ENCODE peak calls at places on chromosomes 1 and 21, in five cellular contexts. H is HCT116, U is IMR-90, T is H9, L is fibroblast of lung. J is an unnamed sample.
A peak's percentile ranks its signal among the peaks of the same experiment; 100 is the strongest.

GRCh38 chr1:116902718-116903390 is 6.9 kb upstream of the PTGFRN start:
- DNase-seq in H (no peak), U (no peak), T (no peak), L (no peak), J (no peak)

GRCh38 chr1:1031659-1032245 is 11.8 kb downstream of the AGRN start:
- DNase-seq in H (no peak), U (no peak), T (no peak), L (no peak), J (no peak)

GRCh38 chr1:39940980-39941871 is 13.7 kb upstream of the MFSD2A start:
- DNase-seq in H (no peak), U (no peak), T (no peak), L (no peak), J (no peak)

GRCh38 chr1:52460686-52461085 is 56.3 kb downstream of the PRPF38A start:
- DNase-seq in H (no peak), U (peak; percentile 4), T (no peak), L (no peak), J (no peak)

GRCh38 chr21:15343066-15343465 is 278.3 kb upstream of the NRIP1 start:
- DNase-seq in H (no peak), U (no peak), T (no peak), L (peak; percentile 74), J (no peak)

GRCh38 chr1:181083842-181084605 is 4.5 kb upstream of the IER5 start:
- DNase-seq in H (peak; percentile 49), U (no peak), T (peak; percentile 65), L (no peak), J (peak; percentile 69)

GRCh38 chr1:233735331-233735730 is 121.4 kb downstream of the KCNK1 start:
- DNase-seq in H (no peak), U (no peak), T (no peak), L (no peak), J (no peak)

GRCh38 chr1:161725888-161726630 is 4.7 kb downstream of the FCRLB start:
- DNase-seq in H (no peak), U (peak; percentile 38), T (peak; percentile 64), L (peak; percentile 56), J (peak; percentile 71)

DNA sequence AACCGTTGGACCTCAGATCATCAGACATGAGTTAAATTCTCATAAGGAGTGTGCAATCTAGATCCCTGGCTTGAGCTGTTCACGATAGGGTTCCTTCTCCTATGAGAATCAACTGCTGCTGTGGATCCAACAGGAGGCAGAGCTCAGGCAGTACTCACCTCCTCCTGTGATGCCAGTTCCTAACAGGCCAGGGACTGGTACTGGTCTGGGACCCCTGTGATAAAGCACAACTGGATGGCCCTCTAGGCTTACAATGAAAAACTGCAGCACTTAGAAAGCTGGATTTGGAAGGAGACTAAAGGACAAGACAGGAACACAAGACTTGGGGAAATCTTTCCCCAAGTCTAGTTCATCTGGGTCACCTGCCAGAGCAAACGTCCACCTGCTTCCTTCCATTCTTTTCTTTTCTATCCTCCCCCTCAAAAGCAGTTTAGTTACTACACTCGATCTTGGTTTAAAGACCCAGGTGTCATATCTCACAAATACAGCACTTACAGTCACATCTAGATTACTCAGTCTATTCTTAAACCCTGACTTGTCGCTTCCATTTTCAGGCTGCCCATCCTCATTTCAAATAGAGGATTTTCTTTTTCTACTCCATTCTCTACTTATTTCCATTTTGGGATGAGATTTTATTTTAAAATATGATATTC is 59.8 kb downstream of the PTPN14 start:
- DNase-seq in H (no peak), U (no peak), T (no peak), L (no peak), J (no peak)
- H3K27ac ChIP-seq in H (no peak overlapping the region), U (no peak overlapping the region), T (no peak overlapping the region), L (no peak overlapping the region), J (no peak overlapping the region)

GRCh38 chr1:32782086-32782485 is 35.1 kb downstream of the YARS1 start:
- DNase-seq in H (no peak), U (no peak), T (no peak), L (peak; percentile 50), J (no peak)
- H3K9ac ChIP-seq in H (no peak overlapping the region), U (no peak overlapping the region), T (no peak overlapping the region), L (no peak overlapping the region), J (no peak overlapping the region)

GRCh38 chr1:154609398-154610380 is 1.7 kb upstream of the ADAR start:
- DNase-seq in H (peak; percentile 34), U (peak; percentile 36), T (peak; percentile 90), L (peak; percentile 48), J (peak; percentile 51)

GRCh38 chr1:154603317-154603716 is 4.7 kb downstream of the ADAR start:
- DNase-seq in H (no peak), U (no peak), T (no peak), L (no peak), J (no peak)

GRCh38 chr1:154607748-154608521 is at the start of gene ADAR:
- DNase-seq in H (peak; percentile 91), U (peak; percentile 99), T (peak; percentile 67), L (peak; percentile 98), J (peak; percentile 85)

GRCh38 chr1:154608522-154609294 is 722 bp upstream of the ADAR start:
- DNase-seq in H (no peak), U (peak; percentile 64), T (peak; percentile 79), L (peak; percentile 64), J (peak; percentile 94)

GRCh38 chr1:154607084-154607747 is 770 bp downstream of the ADAR start:
- DNase-seq in H (no peak), U (peak; percentile 79), T (no peak), L (peak; percentile 78), J (peak; percentile 63)
- TF ChIP-seq CTCF in H (no peak), U (no peak), T (no peak), L (no peak), J (no peak)

GRCh38 chr1:241707442-241707841 is 55.4 kb downstream of the WDR64 start:
- DNase-seq in H (no peak), U (no peak), T (no peak), L (no peak), J (no peak)
- H3K27ac ChIP-seq in H (no peak overlapping the region), U (no peak overlapping the region), T (no peak overlapping the region), L (no peak overlapping the region), J (no peak overlapping the region)

GRCh38 chr1:108817016-108817415 is 39.9 kb downstream of the AKNAD1 start:
- DNase-seq in H (no peak), U (peak; percentile 74), T (no peak), L (peak; percentile 98), J (no peak)
- H3K9ac ChIP-seq in H (no peak overlapping the region), U (peak overlapping the region; percentile 10), T (no peak overlapping the region), L (peak overlapping the region; percentile 80), J (no peak overlapping the region)

DNA sequence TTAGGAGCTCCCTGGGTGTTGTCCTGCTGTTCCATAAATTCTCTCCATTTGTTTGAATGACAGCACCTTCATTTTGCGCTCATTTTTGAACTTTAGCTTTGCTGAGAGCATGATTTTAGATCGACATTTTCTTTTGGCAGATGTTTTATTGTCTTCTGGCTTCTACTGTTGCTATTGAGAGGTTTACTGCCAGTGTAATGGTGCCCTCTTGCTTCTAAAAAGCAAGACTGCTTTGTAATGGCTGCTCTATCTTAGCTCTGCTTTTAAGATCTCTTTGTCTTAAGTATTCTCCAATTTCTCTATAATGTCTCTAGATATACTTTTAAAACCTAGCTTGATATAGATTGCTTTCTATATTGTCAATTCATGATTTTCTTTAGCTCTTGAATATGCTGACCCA is 27.8 kb downstream of the THEM4 start:
- DNase-seq in H (no peak), U (no peak), T (no peak), L (no peak), J (no peak)
- TF ChIP-seq CTCF in H (peak; percentile 19), U (no peak), T (peak; percentile 40), L (no peak), J (peak; percentile 18)

GRCh38 chr1:93000291-93000690 is 39.0 kb upstream of the DIPK1A start:
- DNase-seq in H (no peak), U (no peak), T (peak; percentile 68), L (no peak), J (peak; percentile 39)
- H3K27ac ChIP-seq in H (no peak overlapping the region), U (no peak overlapping the region), T (peak overlapping the region; percentile 58), L (no peak overlapping the region), J (no peak overlapping the region)

GRCh38 chr1:156675271-156675708 is 1.9 kb downstream of the NES start:
- DNase-seq in H (no peak), U (no peak), T (no peak), L (no peak), J (no peak)
- H3K9ac ChIP-seq in H (no peak overlapping the region), U (peak overlapping the region; percentile 54), T (no peak overlapping the region), L (peak overlapping the region; percentile 34), J (peak overlapping the region; percentile 89)

GRCh38 chr1:47569261-47569660 is 131.4 kb downstream of the FOXD2 start:
- DNase-seq in H (no peak), U (no peak), T (no peak), L (no peak), J (no peak)

GRCh38 chr1:47571161-47571560 is 133.3 kb downstream of the FOXD2 start:
- DNase-seq in H (no peak), U (no peak), T (no peak), L (no peak), J (no peak)

GRCh38 chr1:47568763-47569162 is 130.9 kb downstream of the FOXD2 start:
- DNase-seq in H (no peak), U (no peak), T (no peak), L (no peak), J (no peak)

GRCh38 chr1:47571952-47572351 is 134.1 kb downstream of the FOXD2 start:
- DNase-seq in H (no peak), U (no peak), T (no peak), L (no peak), J (no peak)

DNA sequence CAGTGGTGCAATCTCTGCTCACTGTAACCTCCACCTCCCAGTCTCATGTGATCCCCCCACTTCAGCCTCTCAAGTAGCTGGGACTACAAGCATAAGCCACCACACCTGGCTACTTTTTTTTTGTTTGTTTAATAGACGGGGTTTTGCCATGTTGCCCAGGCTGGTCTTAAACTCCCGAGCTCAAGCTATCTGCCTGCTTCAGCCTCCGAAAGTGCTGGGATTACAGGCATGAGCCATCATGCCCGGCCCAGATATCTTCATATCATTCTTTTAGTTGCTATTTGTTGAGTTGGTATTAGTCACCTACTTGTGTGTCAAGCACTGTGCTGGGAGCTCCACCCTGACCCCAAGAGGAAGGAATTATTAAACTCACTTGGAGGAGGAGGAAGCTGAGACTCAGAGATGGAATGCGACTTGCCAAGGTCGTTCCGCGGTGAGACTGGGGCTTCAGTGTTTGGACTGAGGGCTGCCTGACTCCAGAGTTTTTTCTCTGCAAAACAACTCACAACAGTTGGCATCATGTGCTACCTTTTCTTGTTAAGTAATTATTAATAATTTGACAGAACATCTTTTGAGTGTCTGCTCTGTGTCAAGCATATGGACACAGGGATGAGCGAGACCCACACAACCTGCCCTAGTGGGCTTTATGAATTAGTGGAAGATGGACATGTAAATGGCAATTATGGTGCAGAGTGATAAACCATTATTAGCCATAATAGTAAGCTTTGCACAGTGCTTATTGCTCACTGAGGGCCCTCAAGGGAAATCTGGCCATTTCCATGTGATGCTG is 132.0 kb downstream of the FOXD2 start:
- DNase-seq in H (peak; percentile 79), U (peak; percentile 91), T (peak; percentile 73), L (peak; percentile 97), J (peak; percentile 65)
- TF ChIP-seq CTCF in H (peak; percentile 62), U (peak; percentile 76), T (peak; percentile 61), L (peak; percentile 52), J (peak; percentile 48)

DNA sequence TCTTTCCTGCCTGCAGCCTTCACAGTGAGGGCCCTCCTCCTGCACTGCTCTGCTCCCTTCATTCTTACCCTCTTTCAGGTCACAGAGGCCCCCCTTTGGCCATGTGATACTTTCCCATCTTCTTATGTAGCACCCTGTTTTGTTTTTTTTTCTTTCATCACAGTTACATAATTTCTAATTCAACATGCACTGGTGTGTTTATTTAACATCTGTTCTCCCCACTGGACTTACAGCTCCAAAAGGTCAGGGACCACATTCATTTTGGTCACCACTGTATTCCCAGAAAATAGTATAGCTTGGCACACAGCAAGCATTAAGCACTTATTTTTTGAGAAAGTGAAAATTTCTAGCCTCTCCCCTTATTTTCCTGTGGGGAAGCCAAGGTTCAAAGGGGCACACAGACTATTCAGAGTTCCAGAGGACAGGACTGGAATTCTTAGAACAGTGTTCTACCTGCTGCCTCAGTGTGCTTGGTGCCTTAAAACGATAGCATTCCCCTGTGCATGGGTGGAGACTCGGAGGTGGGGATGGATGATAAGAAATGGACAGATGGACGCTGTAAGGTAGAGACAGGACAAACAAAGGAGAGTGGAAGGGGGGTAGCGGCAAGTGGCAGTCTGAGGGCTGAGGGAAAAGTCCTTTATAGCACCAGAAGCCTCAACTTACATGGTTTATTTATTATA is 5.3 kb downstream of the DENND2D start:
- DNase-seq in H (no peak), U (peak; percentile 7), T (no peak), L (no peak), J (no peak)
- H3K27ac ChIP-seq in H (no peak overlapping the region), U (no peak overlapping the region), T (no peak overlapping the region), L (no peak overlapping the region), J (no peak overlapping the region)

J was measured in neural progenitor cell.